ENCODE peak calls at places on chromosomes 5 and 9, in four cellular contexts. One of them, this sample, is unnamed.

GRCh38 chr9:123048748-123049147 is 15.3 kb downstream of the GPR21 start:
- DNase-seq in HepG2: no peak
- DNase-seq in HCT116: no peak
- DNase-seq in K562: no peak
- DNase-seq in this sample: no peak

GRCh38 chr5:154242964-154243376 is 52.4 kb downstream of the GALNT10 start:
- DNase-seq in HepG2: no peak
- DNase-seq in HCT116: no peak
- DNase-seq in K562: no peak
- DNase-seq in this sample: no peak

GRCh38 chr9:27460225-27461023 is 63.7 kb upstream of the IFNK start:
- DNase-seq in HepG2: no peak
- DNase-seq in HCT116: no peak
- DNase-seq in K562: no peak
- DNase-seq in this sample: no peak

GRCh38 chr5:137836301-137836700 is 31.4 kb upstream of the MYOT start:
- DNase-seq in K562: no peak
- DNase-seq in HepG2: no peak
- DNase-seq in HCT116: no peak
- DNase-seq in this sample: no peak

GRCh38 chr9:133117271-133118178 is 3.5 kb downstream of the RALGDS start:
- DNase-seq in K562: no peak
- DNase-seq in HepG2: no peak
- DNase-seq in HCT116: no peak
- DNase-seq in this sample: no peak

GRCh38 chr5:136053336-136054121 is 24.7 kb downstream of the TGFBI start:
- DNase-seq in HCT116: peak; percentile 76
- DNase-seq in K562: peak; percentile 19
- DNase-seq in HepG2: peak; percentile 99
- DNase-seq in this sample: peak; percentile 89

GRCh38 chr5:6675784-6676499 is 37.3 kb upstream of the TENT4A start:
- DNase-seq in HCT116: no peak
- DNase-seq in K562: peak; percentile 28
- DNase-seq in HepG2: no peak
- DNase-seq in this sample: no peak

GRCh38 chr5:13987843-13988464 is 43.5 kb upstream of the DNAH5 start:
- DNase-seq in K562: peak; percentile 66
- DNase-seq in HCT116: peak; percentile 42
- DNase-seq in HepG2: peak; percentile 37
- DNase-seq in this sample: peak; percentile 79

GRCh38 chr9:119986205-119986604 is 593.8 kb downstream of the CDK5RAP2 start:
- DNase-seq in HepG2: no peak
- DNase-seq in K562: no peak
- DNase-seq in HCT116: no peak
- DNase-seq in this sample: no peak

GRCh38 chr9:91945277-91946074 is 4.6 kb downstream of the ROR2 start:
- DNase-seq in HepG2: no peak
- DNase-seq in HCT116: no peak
- DNase-seq in K562: peak; percentile 78
- DNase-seq in this sample: no peak

GRCh38 chr5:27682600-27682999 is 644.2 kb upstream of the CDH9 start:
- DNase-seq in K562: no peak
- DNase-seq in HCT116: no peak
- DNase-seq in HepG2: peak; percentile 9
- DNase-seq in this sample: no peak

GRCh38 chr5:103424453-103425205 is 138.0 kb downstream of the NUDT12 start:
- DNase-seq in HepG2: no peak
- DNase-seq in K562: no peak
- DNase-seq in HCT116: no peak
- DNase-seq in this sample: no peak

GRCh38 chr5:128920345-128921215 is 44.7 kb upstream of the SLC27A6 start:
- DNase-seq in HepG2: no peak
- DNase-seq in HCT116: peak; percentile 68
- DNase-seq in K562: no peak
- DNase-seq in this sample: no peak

DNA sequence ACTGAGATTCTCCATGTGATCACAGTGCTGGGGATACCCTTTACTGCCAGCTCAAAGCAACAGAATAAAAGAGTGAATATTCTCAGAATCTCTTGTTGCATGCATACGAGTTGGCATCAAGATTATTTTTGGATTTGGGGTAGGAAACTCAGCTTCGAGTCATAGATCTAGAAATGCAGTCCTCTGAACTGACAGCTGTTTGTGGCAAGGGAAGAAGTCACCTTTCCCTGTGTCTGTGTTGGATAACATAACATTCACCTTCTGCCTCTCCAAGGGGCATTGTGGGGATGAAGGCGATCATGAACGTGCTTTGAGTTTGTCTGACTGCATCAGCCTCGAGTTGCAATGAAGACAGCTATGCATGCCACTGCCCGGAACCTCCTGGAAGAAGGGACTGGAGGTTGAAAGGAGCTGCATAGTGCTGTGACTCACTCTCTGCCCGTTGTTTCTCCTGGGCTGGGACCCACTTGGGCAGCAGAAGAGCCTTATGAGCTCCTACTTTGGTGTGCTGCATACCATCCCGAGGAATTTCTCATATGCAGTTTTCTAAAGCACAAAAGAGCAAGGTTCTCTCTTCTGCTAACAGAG is 231.7 kb downstream of the ARHGAP26 start:
- DNase-seq in HepG2: no peak
- DNase-seq in HCT116: no peak
- DNase-seq in K562: no peak
- DNase-seq in this sample: no peak
- TF ChIP-seq TCF7L2 in HepG2: no peak
- TF ChIP-seq TCF7L2 in HCT116: no peak
- TF ChIP-seq TCF7L2 in K562: no peak
- TF ChIP-seq TCF7L2 in this sample: no peak

DNA sequence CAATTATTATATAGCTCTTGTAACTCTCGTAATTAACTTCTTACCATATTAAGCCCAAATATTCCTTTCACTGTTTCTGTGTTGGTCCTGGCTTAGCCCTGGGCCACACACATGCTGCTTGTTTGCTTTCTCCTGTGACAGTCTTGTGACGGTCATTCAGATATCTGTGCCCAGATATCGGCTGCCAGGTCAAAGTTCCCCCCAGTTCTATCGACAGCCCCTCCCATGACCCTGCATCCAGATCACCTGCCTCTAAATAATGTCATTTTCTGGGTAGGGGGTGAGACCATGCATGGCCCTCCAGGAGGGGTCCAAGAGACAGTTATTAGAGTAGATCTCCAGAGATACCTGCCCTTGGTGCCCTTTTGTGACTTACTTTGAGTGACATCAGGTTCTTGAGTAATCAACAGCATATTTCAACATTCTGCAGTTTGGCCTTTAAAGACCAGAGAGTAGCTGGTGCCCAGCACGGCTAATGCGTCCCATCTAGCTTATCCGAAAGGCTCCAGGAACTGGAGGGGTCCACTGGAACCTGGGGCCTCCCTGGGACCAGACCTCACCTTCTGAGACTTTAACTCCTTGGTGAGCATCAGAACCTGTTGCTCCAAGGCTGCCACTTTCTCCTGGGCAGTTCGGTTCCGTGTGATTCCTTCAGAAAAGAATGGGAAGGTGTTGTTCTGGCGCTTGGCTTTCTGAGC is 26.9 kb downstream of the TBC1D2 start:
- DNase-seq in K562: no peak
- DNase-seq in HepG2: peak; percentile 77
- DNase-seq in HCT116: no peak
- DNase-seq in this sample: no peak
- H3K4me1 ChIP-seq in K562: peaks cover 25% of the 10 kb centered on the region
- H3K4me1 ChIP-seq in HepG2: peaks cover 76% of the 10 kb centered on the region
- H3K4me1 ChIP-seq in HCT116: peaks cover 35% of the 10 kb centered on the region
- H3K4me1 ChIP-seq in this sample: peaks cover 4% of the 10 kb centered on the region

GRCh38 chr5:89087128-89087527 is 204.1 kb upstream of the MEF2C start:
- DNase-seq in HCT116: no peak
- DNase-seq in K562: no peak
- DNase-seq in HepG2: no peak
- DNase-seq in this sample: no peak
- TF ChIP-seq CTCF in HCT116: no peak
- TF ChIP-seq CTCF in K562: no peak
- TF ChIP-seq CTCF in HepG2: no peak
- TF ChIP-seq CTCF in this sample: no peak

DNA sequence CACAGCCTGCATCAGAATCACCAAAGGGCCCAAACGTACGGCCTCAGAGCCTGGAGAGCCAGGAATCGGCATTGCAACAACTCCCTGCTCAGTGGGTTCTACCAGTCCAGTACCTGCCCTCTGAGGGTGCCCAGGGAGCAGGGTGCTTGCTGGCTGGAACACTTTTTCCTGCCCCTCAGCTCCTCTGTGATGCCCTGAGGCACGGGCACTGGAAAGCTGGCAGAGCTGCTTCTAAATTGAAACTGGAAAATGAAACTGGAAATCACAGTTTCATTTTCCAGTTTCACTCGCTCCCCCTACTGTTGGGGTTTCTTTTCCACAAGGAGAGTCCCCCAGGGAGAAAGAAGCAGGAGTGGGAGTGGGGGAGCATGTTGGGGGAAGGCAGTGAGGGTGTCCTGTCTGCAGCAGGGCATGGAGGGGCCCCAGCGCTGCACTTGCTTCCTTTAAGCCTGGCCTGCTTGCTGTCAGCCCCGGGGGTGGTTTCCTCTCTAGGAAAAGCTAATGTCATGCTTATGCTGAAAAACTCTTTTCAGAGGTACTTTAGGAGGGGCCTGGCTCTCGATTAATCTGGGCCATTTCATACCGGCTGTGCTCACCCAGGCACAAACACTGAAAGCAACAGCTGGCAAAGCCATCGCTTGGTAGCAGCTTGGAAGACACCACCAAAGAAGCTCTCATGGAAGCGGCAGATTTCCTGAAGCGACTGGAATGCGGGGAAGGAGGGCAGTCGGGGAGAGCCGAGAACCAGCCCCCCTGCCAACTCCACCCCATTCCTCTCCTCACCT is 26.2 kb downstream of the IRF1 start:
- DNase-seq in K562: no peak
- DNase-seq in HepG2: no peak
- DNase-seq in HCT116: no peak
- DNase-seq in this sample: no peak
- TF ChIP-seq TCF7L2 in K562: no peak
- TF ChIP-seq TCF7L2 in HepG2: no peak
- TF ChIP-seq TCF7L2 in HCT116: no peak
- TF ChIP-seq TCF7L2 in this sample: no peak

GRCh38 chr5:59040007-59040803 is 457.3 kb downstream of the RAB3C start:
- DNase-seq in K562: no peak
- DNase-seq in HCT116: no peak
- DNase-seq in HepG2: no peak
- DNase-seq in this sample: no peak
- H3K4me1 ChIP-seq in K562: no peaks in the 10 kb centered on the region
- H3K4me1 ChIP-seq in HCT116: peaks cover 20% of the 10 kb centered on the region
- H3K4me1 ChIP-seq in HepG2: peaks cover 56% of the 10 kb centered on the region
- H3K4me1 ChIP-seq in this sample: no peaks in the 10 kb centered on the region

This sample was measured in Panc1.